ENCODE peak calls at places on chromosome 10, in nine cellular contexts. I, O, J, D, U, H, X, A and F are unnamed samples.

GRCh38 chr10:33123680-33124079 is 165.7 kb upstream of the ITGB1 start:
- DNase-seq in X (no peak), H (no peak), A (no peak), U (no peak), I (no peak), D (no peak), O (no peak), J (no peak), F (no peak)

GRCh38 chr10:32095116-32095733 is 39.0 kb upstream of the KIF5B start:
- DNase-seq in J (no peak), X (peak), O (no peak), A (no peak), H (no peak), D (no peak), U (no peak), I (no peak), F (no peak)

GRCh38 chr10:99369126-99369525 is 40.0 kb downstream of the CNNM1 start:
- DNase-seq in U (no peak), O (no peak), I (no peak), X (no peak), A (no peak), J (no peak), H (no peak), D (no peak), F (no peak)

GRCh38 chr10:125123363-125124113 is 36.8 kb downstream of the CTBP2 start:
- DNase-seq in H (peak), O (no peak), A (peak), X (no peak), U (no peak), I (no peak), J (no peak), D (peak), F (no peak)

GRCh38 chr10:120689766-120690539 is 161.2 kb upstream of the WDR11 start:
- DNase-seq in D (no peak), U (no peak), O (no peak), X (no peak), A (no peak), H (no peak), I (no peak), J (peak), F (no peak)

GRCh38 chr10:88070080-88070880 is 206.9 kb downstream of the PTEN start:
- DNase-seq in X (no peak), J (no peak), O (no peak), I (no peak), U (peak), A (no peak), H (no peak), D (no peak), F (peak)

GRCh38 chr10:9253121-9253520 is 1198.6 kb downstream of the GATA3 start:
- DNase-seq in H (no peak), I (no peak), X (peak), O (no peak), D (no peak), A (no peak), J (no peak), U (no peak), F (no peak)

GRCh38 chr10:102919237-102919959 is 1.3 kb downstream of the CNNM2 start:
- DNase-seq in A (peak), X (no peak), D (peak), H (peak), O (peak), I (no peak), U (no peak), J (no peak), F (peak)

GRCh38 chr10:110475722-110476515 is 21.8 kb upstream of the DUSP5 start:
- DNase-seq in A (no peak), U (no peak), X (no peak), H (no peak), D (no peak), J (no peak), O (no peak), I (no peak), F (no peak)

GRCh38 chr10:69269761-69270160 is 8.5 kb upstream of the HK1 start:
- DNase-seq in J (no peak), H (no peak), I (no peak), D (no peak), O (no peak), A (no peak), X (no peak), U (no peak), F (no peak)

GRCh38 chr10:127736915-127737562 is at the start of gene FOXI2:
- DNase-seq in U (no peak), X (no peak), O (peak), D (no peak), A (no peak), I (no peak), J (no peak), H (no peak), F (no peak)

GRCh38 chr10:124657806-124658205 is 86.4 kb downstream of the FAM53B start:
- DNase-seq in I (no peak), A (no peak), U (no peak), D (peak), H (no peak), O (no peak), X (no peak), J (no peak), F (peak)

GRCh38 chr10:14181197-14181936 is 149.4 kb downstream of the FRMD4A start:
- DNase-seq in I (no peak), A (no peak), J (no peak), U (no peak), D (no peak), O (no peak), H (no peak), X (no peak), F (no peak)

GRCh38 chr10:5566606-5567005 is 41.8 kb downstream of the CALML3 start:
- DNase-seq in H (peak), O (no peak), X (no peak), D (no peak), A (no peak), J (no peak), I (no peak), U (no peak), F (no peak)

GRCh38 chr10:11522821-11523245 is 88.6 kb downstream of the USP6NL start:
- DNase-seq in O (no peak), X (no peak), A (no peak), D (peak), U (no peak), J (no peak), H (no peak), I (no peak), F (no peak)

GRCh38 chr10:71974489-71975011 is 10.4 kb downstream of the CHST3 start:
- DNase-seq in X (no peak), D (no peak), J (no peak), O (no peak), U (peak), I (no peak), A (no peak), H (no peak), F (peak)

GRCh38 chr10:16440396-16441105 is 3.7 kb downstream of the PTER start:
- DNase-seq in J (no peak), H (no peak), O (no peak), I (no peak), D (no peak), U (no peak), X (no peak), A (no peak), F (peak)

GRCh38 chr10:70592746-70593512 is 9.6 kb downstream of the PRF1 start:
- DNase-seq in J (no peak), I (no peak), O (no peak), H (no peak), A (no peak), U (no peak), D (no peak), X (no peak), F (no peak)

GRCh38 chr10:32338262-32338661 is 8.7 kb downstream of the EPC1 start:
- DNase-seq in X (no peak), H (no peak), U (no peak), O (no peak), I (no peak), D (no peak), J (no peak), A (no peak), F (no peak)

GRCh38 chr10:91681361-91682276 is 48.7 kb upstream of the PPP1R3C start:
- DNase-seq in X (no peak), J (no peak), D (peak), A (peak), I (no peak), H (no peak), U (no peak), O (no peak), F (no peak)

GRCh38 chr10:121771957-121772356 is 155.9 kb downstream of the ATE1 start:
- DNase-seq in J (no peak), O (no peak), A (no peak), I (no peak), D (no peak), H (no peak), X (no peak), U (no peak), F (no peak)

GRCh38 chr10:21431799-21432198 is 93.7 kb downstream of the SKIDA1 start:
- DNase-seq in O (no peak), I (no peak), D (no peak), J (no peak), H (no peak), X (no peak), U (no peak), A (no peak), F (no peak)

GRCh38 chr10:28678687-28679457 is 1.6 kb downstream of the BAMBI start:
- DNase-seq in J (no peak), O (no peak), U (no peak), X (no peak), H (no peak), I (no peak), D (no peak), A (peak), F (no peak)

GRCh38 chr10:1575481-1576244 is 161.7 kb downstream of the ADARB2 start:
- DNase-seq in U (no peak), J (no peak), D (no peak), A (no peak), O (no peak), I (no peak), X (no peak), H (no peak), F (peak)

GRCh38 chr10:78389419-78389818 is 355.8 kb downstream of the RPS24 start:
- DNase-seq in J (no peak), O (no peak), U (no peak), X (no peak), I (no peak), A (no peak), D (peak), H (no peak), F (no peak)

GRCh38 chr10:103546401-103546800 is 52.9 kb downstream of the NEURL1 start:
- DNase-seq in X (no peak), A (no peak), J (no peak), D (no peak), U (peak), I (no peak), O (no peak), H (peak), F (no peak)

GRCh38 chr10:100670828-100671479 is 74.4 kb upstream of the PAX2 start:
- DNase-seq in I (no peak), A (no peak), D (peak), H (peak), J (no peak), X (no peak), U (peak), O (peak), F (peak)

GRCh38 chr10:132164801-132165278 is 21.9 kb upstream of the DPYSL4 start:
- DNase-seq in H (no peak), I (no peak), D (peak), O (no peak), X (no peak), A (no peak), U (no peak), J (no peak), F (no peak)

GRCh38 chr10:91632671-91633550 is at the start of gene PPP1R3C:
- DNase-seq in H (peak), A (peak), X (peak), D (peak), I (peak), U (peak), J (peak), O (peak), F (peak)

GRCh38 chr10:97551271-97551670 is 21.3 kb upstream of the ANKRD2 start:
- DNase-seq in X (no peak), I (no peak), D (no peak), J (no peak), O (no peak), H (no peak), U (no peak), A (no peak), F (no peak)

GRCh38 chr10:11908991-11909390 is 85.8 kb downstream of the PROSER2 start:
- DNase-seq in X (no peak), I (no peak), U (no peak), H (no peak), A (no peak), J (no peak), D (no peak), O (no peak), F (no peak)

GRCh38 chr10:49081532-49082275 is 33.6 kb downstream of the VSTM4 start:
- DNase-seq in D (peak), H (no peak), O (peak), X (no peak), A (no peak), I (no peak), U (no peak), J (no peak), F (no peak)

GRCh38 chr10:13231190-13231589 is 3.0 kb downstream of the UCMA start:
- DNase-seq in I (no peak), X (no peak), O (no peak), U (no peak), H (peak), A (no peak), J (no peak), D (no peak), F (no peak)

GRCh38 chr10:116683061-116683601 is 59.2 kb downstream of the HSPA12A start:
- DNase-seq in J (no peak), X (no peak), O (no peak), H (peak), D (no peak), U (no peak), I (no peak), A (no peak), F (no peak)

GRCh38 chr10:47457528-47457820 is 26.4 kb downstream of the ANXA8 start:
- DNase-seq in U (no peak), X (no peak), A (no peak), I (no peak), D (no peak), O (no peak), H (no peak), J (no peak), F (no peak)